ENCODE peak calls at places on chromosome 2, in nine cellular contexts. G is COR-L47; V is SW480; C is stimulated activated CD8-positive, alpha-beta memory T cell treated with anti-CD3 and anti-CD28 coated beads, Interleukin-12 subunit alpha, Interleukin-12 subunit beta, amount 100 ng/mL, for 1 hour; P is H7; K is AG08395; E is AG09319; Z is naive B cell; B is activated T-cell treated with anti-CD3 and anti-CD28 coated beads, Interleukin-2, amount 50 U/mL, for 72 hours. D is an unnamed sample.

GRCh38 chr2:94982661-94983060 is 42.8 kb upstream of the MAL start:
- DNase-seq in G (no peak), V (peak; percentile 18), C (no peak), P (no peak), K (peak; percentile 40), E (no peak), Z (no peak), B (no peak), D (no peak)

GRCh38 chr2:48112911-48113687 is 206.8 kb upstream of the FBXO11 start:
- DNase-seq in G (no peak), V (no peak), C (no peak), P (no peak), K (no peak), E (no peak), Z (no peak), B (no peak), D (no peak)

GRCh38 chr2:173264603-173265366 is 89.9 kb upstream of the CDCA7 start:
- DNase-seq in G (no peak), V (no peak), C (no peak), P (no peak), K (no peak), E (no peak), Z (peak; percentile 79), B (peak; percentile 27), D (no peak)

GRCh38 chr2:232999354-232999753 is 13.7 kb downstream of the NGEF start:
- DNase-seq in G (no peak), V (no peak), C (no peak), P (peak; percentile 71), K (no peak), E (no peak), Z (no peak), B (no peak), D (no peak)

GRCh38 chr2:75560768-75561565 is at the start of gene EVA1A:
- DNase-seq in G (no peak), V (peak; percentile 61), C (no peak), P (peak; percentile 84), K (peak; percentile 63), E (peak; percentile 54), Z (no peak), B (peak; percentile 38), D (no peak)

GRCh38 chr2:12194936-12195335 is 448.5 kb downstream of the LPIN1 start:
- DNase-seq in G (no peak), V (no peak), C (no peak), P (no peak), K (no peak), E (no peak), Z (no peak), B (no peak), D (no peak)

GRCh38 chr2:97706708-97707345 is 6.5 kb upstream of the ZAP70 start:
- DNase-seq in G (no peak), V (no peak), C (no peak), P (peak; percentile 35), K (no peak), E (no peak), Z (no peak), B (no peak), D (no peak)

GRCh38 chr2:163800889-163801498 is 65.2 kb upstream of the FIGN start:
- DNase-seq in G (no peak), V (peak; percentile 1), C (no peak), P (no peak), K (peak; percentile 55), E (no peak), Z (no peak), B (no peak), D (no peak)

GRCh38 chr2:9391961-9392695 is 31.2 kb downstream of the ITGB1BP1 start:
- DNase-seq in G (no peak), V (no peak), C (no peak), P (no peak), K (no peak), E (no peak), Z (no peak), B (no peak), D (no peak)

GRCh38 chr2:137802038-137802437 is 162.2 kb upstream of the HNMT start:
- DNase-seq in G (no peak), V (no peak), C (no peak), P (no peak), K (no peak), E (no peak), Z (no peak), B (no peak), D (no peak)

GRCh38 chr2:241842620-241843211 is 16.0 kb downstream of the PDCD1 start:
- DNase-seq in G (no peak), V (no peak), C (no peak), P (peak; percentile 76), K (no peak), E (no peak), Z (peak; percentile 56), B (peak; percentile 68), D (no peak)

GRCh38 chr2:165074323-165074722 is 119.0 kb upstream of the SLC38A11 start:
- DNase-seq in G (no peak), V (no peak), C (no peak), P (no peak), K (no peak), E (no peak), Z (no peak), B (no peak), D (no peak)

GRCh38 chr2:239676716-239677454 is 276.1 kb upstream of the HDAC4 start:
- DNase-seq in G (no peak), V (no peak), C (no peak), P (no peak), K (no peak), E (no peak), Z (no peak), B (no peak), D (no peak)

GRCh38 chr2:84450288-84451227 is 8.5 kb downstream of the SUCLG1 start:
- DNase-seq in G (no peak), V (no peak), C (no peak), P (no peak), K (no peak), E (no peak), Z (no peak), B (no peak), D (no peak)

GRCh38 chr2:100321881-100322820 is at the start of gene LONRF2:
- DNase-seq in G (peak; percentile 78), V (no peak), C (no peak), P (peak; percentile 79), K (no peak), E (no peak), Z (peak; percentile 12), B (peak; percentile 14), D (no peak)

GRCh38 chr2:43824512-43824911 is 14.1 kb downstream of the ABCG5 start:
- DNase-seq in G (no peak), V (no peak), C (no peak), P (no peak), K (no peak), E (no peak), Z (no peak), B (no peak), D (no peak)

GRCh38 chr2:84704505-84705244 is 176.2 kb downstream of the TRABD2A start:
- DNase-seq in G (no peak), V (no peak), C (no peak), P (no peak), K (no peak), E (no peak), Z (no peak), B (no peak), D (no peak)

GRCh38 chr2:27356056-27356381 is 545 bp downstream of the GTF3C2 start:
- DNase-seq in G (no peak), V (peak; percentile 75), C (no peak), P (peak; percentile 69), K (peak; percentile 65), E (no peak), Z (no peak), B (no peak), D (peak; percentile 48)

GRCh38 chr2:112841399-112842044 is 4.9 kb upstream of the IL1B start:
- DNase-seq in G (no peak), V (no peak), C (no peak), P (no peak), K (no peak), E (no peak), Z (peak; percentile 35), B (no peak), D (no peak)

GRCh38 chr2:37376421-37377186 is 32.2 kb downstream of the QPCT start:
- DNase-seq in G (no peak), V (peak; percentile 98), C (no peak), P (no peak), K (peak; percentile 85), E (peak; percentile 74), Z (peak; percentile 69), B (peak; percentile 58), D (no peak)

GRCh38 chr2:86791574-86791973 is 861 bp upstream of the CD8A start:
- DNase-seq in G (no peak), V (no peak), C (no peak), P (peak; percentile 55), K (no peak), E (no peak), Z (no peak), B (no peak), D (no peak)

GRCh38 chr2:97713296-97714083 is at the start of gene ZAP70:
- DNase-seq in G (no peak), V (peak; percentile 59), C (peak; percentile 35), P (peak; percentile 44), K (no peak), E (no peak), Z (peak; percentile 12), B (peak; percentile 67), D (peak; percentile 59)

GRCh38 chr2:221500501-221501209 is 71.4 kb downstream of the EPHA4 start:
- DNase-seq in G (no peak), V (peak; percentile 21), C (no peak), P (no peak), K (no peak), E (no peak), Z (no peak), B (no peak), D (no peak)

GRCh38 chr2:115219296-115219695 is 776.9 kb downstream of the DPP10 start:
- DNase-seq in G (no peak), V (no peak), C (no peak), P (no peak), K (no peak), E (no peak), Z (no peak), B (no peak), D (no peak)

GRCh38 chr2:56130463-56131070 is 53.2 kb upstream of the CCDC85A start:
- DNase-seq in G (peak; percentile 47), V (peak; percentile 31), C (no peak), P (peak; percentile 22), K (peak; percentile 53), E (peak; percentile 18), Z (no peak), B (no peak), D (no peak)

GRCh38 chr2:97957432-97958183 is 38.1 kb downstream of the TMEM131 start:
- DNase-seq in G (no peak), V (no peak), C (no peak), P (no peak), K (no peak), E (no peak), Z (no peak), B (no peak), D (no peak)

D was measured in effector CD8-positive, alpha-beta T cell.